ENCODE peak calls at places on chromosomes 5 and 9, in five cellular contexts. One of them, this sample, is unnamed.

GRCh38 chr5:73213566-73213998 is 40.6 kb downstream of the TMEM174 start:
- DNase-seq in CD8-positive, alpha-beta memory T cell: no peak
- DNase-seq in HFFc6: peak; percentile 15
- DNase-seq in stimulated activated CD8-positive, alpha-beta memory T cell treated with anti-CD3 and anti-CD28 coated beads, Interleukin-7, amount 100 ng/mL, for 48 hours: peak; percentile 5
- DNase-seq in NCI-H774: no peak
- DNase-seq in this sample: no peak

GRCh38 chr5:142360607-142361120 is 35.8 kb upstream of the SPRY4 start:
- DNase-seq in CD8-positive, alpha-beta memory T cell: no peak
- DNase-seq in NCI-H774: no peak
- DNase-seq in stimulated activated CD8-positive, alpha-beta memory T cell treated with anti-CD3 and anti-CD28 coated beads, Interleukin-7, amount 100 ng/mL, for 48 hours: no peak
- DNase-seq in HFFc6: peak; percentile 68
- DNase-seq in this sample: no peak

GRCh38 chr5:133506165-133506564 is 106.2 kb downstream of the FSTL4 start:
- DNase-seq in HFFc6: no peak
- DNase-seq in NCI-H774: peak; percentile 59
- DNase-seq in CD8-positive, alpha-beta memory T cell: no peak
- DNase-seq in stimulated activated CD8-positive, alpha-beta memory T cell treated with anti-CD3 and anti-CD28 coated beads, Interleukin-7, amount 100 ng/mL, for 48 hours: no peak
- DNase-seq in this sample: no peak

GRCh38 chr5:94777163-94777885 is 158.9 kb downstream of the SLF1 start:
- DNase-seq in CD8-positive, alpha-beta memory T cell: no peak
- DNase-seq in HFFc6: no peak
- DNase-seq in NCI-H774: no peak
- DNase-seq in stimulated activated CD8-positive, alpha-beta memory T cell treated with anti-CD3 and anti-CD28 coated beads, Interleukin-7, amount 100 ng/mL, for 48 hours: no peak
- DNase-seq in this sample: no peak

GRCh38 chr9:133492061-133493021 is 13.4 kb upstream of the SLC2A6 start:
- DNase-seq in NCI-H774: no peak
- DNase-seq in stimulated activated CD8-positive, alpha-beta memory T cell treated with anti-CD3 and anti-CD28 coated beads, Interleukin-7, amount 100 ng/mL, for 48 hours: no peak
- DNase-seq in HFFc6: no peak
- DNase-seq in CD8-positive, alpha-beta memory T cell: no peak
- DNase-seq in this sample: no peak

GRCh38 chr5:53170748-53171349 is 61.3 kb upstream of the MOCS2 start:
- DNase-seq in CD8-positive, alpha-beta memory T cell: no peak
- DNase-seq in NCI-H774: peak; percentile 48
- DNase-seq in HFFc6: peak; percentile 12
- DNase-seq in stimulated activated CD8-positive, alpha-beta memory T cell treated with anti-CD3 and anti-CD28 coated beads, Interleukin-7, amount 100 ng/mL, for 48 hours: no peak
- DNase-seq in this sample: peak; percentile 2

GRCh38 chr5:59661306-59661705 is 232.2 kb downstream of the PDE4D start:
- DNase-seq in HFFc6: no peak
- DNase-seq in stimulated activated CD8-positive, alpha-beta memory T cell treated with anti-CD3 and anti-CD28 coated beads, Interleukin-7, amount 100 ng/mL, for 48 hours: no peak
- DNase-seq in CD8-positive, alpha-beta memory T cell: no peak
- DNase-seq in NCI-H774: no peak
- DNase-seq in this sample: no peak

GRCh38 chr9:117178596-117179111 is 236.2 kb downstream of the ASTN2 start:
- DNase-seq in NCI-H774: no peak
- DNase-seq in stimulated activated CD8-positive, alpha-beta memory T cell treated with anti-CD3 and anti-CD28 coated beads, Interleukin-7, amount 100 ng/mL, for 48 hours: no peak
- DNase-seq in HFFc6: no peak
- DNase-seq in CD8-positive, alpha-beta memory T cell: no peak
- DNase-seq in this sample: no peak

GRCh38 chr9:100064872-100065581 is 33.8 kb downstream of the ERP44 start:
- DNase-seq in HFFc6: peak; percentile 76
- DNase-seq in CD8-positive, alpha-beta memory T cell: no peak
- DNase-seq in NCI-H774: no peak
- DNase-seq in stimulated activated CD8-positive, alpha-beta memory T cell treated with anti-CD3 and anti-CD28 coated beads, Interleukin-7, amount 100 ng/mL, for 48 hours: no peak
- DNase-seq in this sample: no peak

GRCh38 chr9:106701611-106702010 is 161.4 kb upstream of the ZNF462 start:
- DNase-seq in NCI-H774: no peak
- DNase-seq in CD8-positive, alpha-beta memory T cell: no peak
- DNase-seq in stimulated activated CD8-positive, alpha-beta memory T cell treated with anti-CD3 and anti-CD28 coated beads, Interleukin-7, amount 100 ng/mL, for 48 hours: no peak
- DNase-seq in HFFc6: no peak
- DNase-seq in this sample: no peak

GRCh38 chr9:129026442-129027223 is 1.5 kb downstream of the SH3GLB2 start:
- DNase-seq in CD8-positive, alpha-beta memory T cell: no peak
- DNase-seq in HFFc6: no peak
- DNase-seq in stimulated activated CD8-positive, alpha-beta memory T cell treated with anti-CD3 and anti-CD28 coated beads, Interleukin-7, amount 100 ng/mL, for 48 hours: no peak
- DNase-seq in NCI-H774: no peak
- DNase-seq in this sample: no peak

GRCh38 chr5:132381614-132382013 is 12.1 kb downstream of the SLC22A5 start:
- DNase-seq in NCI-H774: no peak
- DNase-seq in stimulated activated CD8-positive, alpha-beta memory T cell treated with anti-CD3 and anti-CD28 coated beads, Interleukin-7, amount 100 ng/mL, for 48 hours: no peak
- DNase-seq in CD8-positive, alpha-beta memory T cell: no peak
- DNase-seq in HFFc6: no peak
- DNase-seq in this sample: no peak

GRCh38 chr5:24535646-24536045 is 109.1 kb downstream of the CDH10 start:
- DNase-seq in CD8-positive, alpha-beta memory T cell: no peak
- DNase-seq in HFFc6: no peak
- DNase-seq in NCI-H774: no peak
- DNase-seq in stimulated activated CD8-positive, alpha-beta memory T cell treated with anti-CD3 and anti-CD28 coated beads, Interleukin-7, amount 100 ng/mL, for 48 hours: no peak
- DNase-seq in this sample: no peak

GRCh38 chr5:59042683-59043082 is 459.8 kb downstream of the RAB3C start:
- DNase-seq in CD8-positive, alpha-beta memory T cell: no peak
- DNase-seq in HFFc6: no peak
- DNase-seq in NCI-H774: no peak
- DNase-seq in stimulated activated CD8-positive, alpha-beta memory T cell treated with anti-CD3 and anti-CD28 coated beads, Interleukin-7, amount 100 ng/mL, for 48 hours: peak; percentile 26
- DNase-seq in this sample: no peak

GRCh38 chr5:76960004-76960625 is 7.3 kb downstream of the CRHBP start:
- DNase-seq in NCI-H774: no peak
- DNase-seq in HFFc6: no peak
- DNase-seq in CD8-positive, alpha-beta memory T cell: no peak
- DNase-seq in stimulated activated CD8-positive, alpha-beta memory T cell treated with anti-CD3 and anti-CD28 coated beads, Interleukin-7, amount 100 ng/mL, for 48 hours: no peak
- DNase-seq in this sample: no peak

GRCh38 chr5:56763711-56764466 is 51.5 kb upstream of the MAP3K1 start:
- DNase-seq in stimulated activated CD8-positive, alpha-beta memory T cell treated with anti-CD3 and anti-CD28 coated beads, Interleukin-7, amount 100 ng/mL, for 48 hours: no peak
- DNase-seq in HFFc6: peak; percentile 13
- DNase-seq in NCI-H774: no peak
- DNase-seq in CD8-positive, alpha-beta memory T cell: no peak
- DNase-seq in this sample: no peak

GRCh38 chr5:60806591-60807243 is 37.4 kb downstream of the ELOVL7 start:
- DNase-seq in NCI-H774: no peak
- DNase-seq in stimulated activated CD8-positive, alpha-beta memory T cell treated with anti-CD3 and anti-CD28 coated beads, Interleukin-7, amount 100 ng/mL, for 48 hours: no peak
- DNase-seq in HFFc6: no peak
- DNase-seq in CD8-positive, alpha-beta memory T cell: no peak
- DNase-seq in this sample: no peak

GRCh38 chr5:52859619-52860018 is 71.9 kb downstream of the ITGA1 start:
- DNase-seq in NCI-H774: no peak
- DNase-seq in stimulated activated CD8-positive, alpha-beta memory T cell treated with anti-CD3 and anti-CD28 coated beads, Interleukin-7, amount 100 ng/mL, for 48 hours: no peak
- DNase-seq in CD8-positive, alpha-beta memory T cell: no peak
- DNase-seq in HFFc6: peak; percentile 85
- DNase-seq in this sample: no peak

GRCh38 chr5:131634666-131634995 is 398 bp downstream of the RAPGEF6 start:
- DNase-seq in NCI-H774: peak; percentile 57
- DNase-seq in stimulated activated CD8-positive, alpha-beta memory T cell treated with anti-CD3 and anti-CD28 coated beads, Interleukin-7, amount 100 ng/mL, for 48 hours: peak; percentile 40
- DNase-seq in HFFc6: peak; percentile 33
- DNase-seq in CD8-positive, alpha-beta memory T cell: no peak
- DNase-seq in this sample: peak; percentile 78

GRCh38 chr9:136010615-136011341 is 49.6 kb upstream of the UBAC1 start:
- DNase-seq in NCI-H774: no peak
- DNase-seq in stimulated activated CD8-positive, alpha-beta memory T cell treated with anti-CD3 and anti-CD28 coated beads, Interleukin-7, amount 100 ng/mL, for 48 hours: no peak
- DNase-seq in CD8-positive, alpha-beta memory T cell: no peak
- DNase-seq in HFFc6: no peak
- DNase-seq in this sample: no peak

GRCh38 chr5:95565280-95565920 is 10.5 kb downstream of the ARSK start:
- DNase-seq in HFFc6: peak; percentile 36
- DNase-seq in NCI-H774: no peak
- DNase-seq in stimulated activated CD8-positive, alpha-beta memory T cell treated with anti-CD3 and anti-CD28 coated beads, Interleukin-7, amount 100 ng/mL, for 48 hours: no peak
- DNase-seq in CD8-positive, alpha-beta memory T cell: no peak
- DNase-seq in this sample: no peak

GRCh38 chr5:179901462-179901861 is 6.2 kb downstream of the TBC1D9B start:
- DNase-seq in CD8-positive, alpha-beta memory T cell: no peak
- DNase-seq in HFFc6: no peak
- DNase-seq in stimulated activated CD8-positive, alpha-beta memory T cell treated with anti-CD3 and anti-CD28 coated beads, Interleukin-7, amount 100 ng/mL, for 48 hours: no peak
- DNase-seq in NCI-H774: no peak
- DNase-seq in this sample: no peak

GRCh38 chr9:117286245-117286644 is 128.6 kb downstream of the ASTN2 start:
- DNase-seq in stimulated activated CD8-positive, alpha-beta memory T cell treated with anti-CD3 and anti-CD28 coated beads, Interleukin-7, amount 100 ng/mL, for 48 hours: no peak
- DNase-seq in HFFc6: no peak
- DNase-seq in NCI-H774: no peak
- DNase-seq in CD8-positive, alpha-beta memory T cell: no peak
- DNase-seq in this sample: no peak

GRCh38 chr5:139391570-139392323 is 2.0 kb upstream of the MZB1 start:
- DNase-seq in stimulated activated CD8-positive, alpha-beta memory T cell treated with anti-CD3 and anti-CD28 coated beads, Interleukin-7, amount 100 ng/mL, for 48 hours: no peak
- DNase-seq in NCI-H774: no peak
- DNase-seq in HFFc6: peak; percentile 58
- DNase-seq in CD8-positive, alpha-beta memory T cell: no peak
- DNase-seq in this sample: peak; percentile 72

GRCh38 chr9:97575673-97576048 is 57.5 kb downstream of the TSTD2 start:
- DNase-seq in stimulated activated CD8-positive, alpha-beta memory T cell treated with anti-CD3 and anti-CD28 coated beads, Interleukin-7, amount 100 ng/mL, for 48 hours: no peak
- DNase-seq in HFFc6: no peak
- DNase-seq in NCI-H774: no peak
- DNase-seq in CD8-positive, alpha-beta memory T cell: no peak
- DNase-seq in this sample: no peak